ENCODE peak calls at places on chromosomes 16 and 17, in nine cellular contexts. One of them, this sample, is unnamed.

GRCh38 chr16:27238016-27238587 is 30.5 kb downstream of the NSMCE1 start:
- DNase-seq in gastrocnemius medialis: no peak
- DNase-seq in mesendoderm: no peak
- DNase-seq in breast epithelium: peak; percentile 47
- DNase-seq in adrenal gland: no peak
- DNase-seq in neuronal stem cell: no peak
- DNase-seq in CD8-positive, alpha-beta T cell: no peak
- DNase-seq in heart right ventricle: peak; percentile 38
- DNase-seq in lower lobe of right lung: peak; percentile 67
- DNase-seq in this sample: peak; percentile 71

GRCh38 chr17:40351185-40352043 is 13.1 kb downstream of the GJD3 start:
- DNase-seq in heart right ventricle: no peak
- DNase-seq in neuronal stem cell: no peak
- DNase-seq in lower lobe of right lung: no peak
- DNase-seq in breast epithelium: no peak
- DNase-seq in CD8-positive, alpha-beta T cell: no peak
- DNase-seq in mesendoderm: no peak
- DNase-seq in gastrocnemius medialis: no peak
- DNase-seq in adrenal gland: peak; percentile 29
- DNase-seq in this sample: no peak

GRCh38 chr16:72664480-72665408 is 383.2 kb downstream of the ZFHX3 start:
- DNase-seq in neuronal stem cell: peak; percentile 98
- DNase-seq in breast epithelium: peak; percentile 91
- DNase-seq in CD8-positive, alpha-beta T cell: peak; percentile 88
- DNase-seq in heart right ventricle: peak; percentile 98
- DNase-seq in lower lobe of right lung: peak; percentile 95
- DNase-seq in adrenal gland: peak; percentile 98
- DNase-seq in gastrocnemius medialis: peak; percentile 94
- DNase-seq in mesendoderm: peak; percentile 99
- DNase-seq in this sample: peak; percentile 99

GRCh38 chr17:53058031-53058430 is 764.7 kb upstream of the KIF2B start:
- DNase-seq in neuronal stem cell: no peak
- DNase-seq in heart right ventricle: no peak
- DNase-seq in lower lobe of right lung: no peak
- DNase-seq in breast epithelium: no peak
- DNase-seq in gastrocnemius medialis: no peak
- DNase-seq in adrenal gland: no peak
- DNase-seq in CD8-positive, alpha-beta T cell: no peak
- DNase-seq in mesendoderm: no peak
- DNase-seq in this sample: no peak

GRCh38 chr16:67661101-67661661 is 421 bp downstream of the PARD6A start:
- DNase-seq in breast epithelium: no peak
- DNase-seq in lower lobe of right lung: no peak
- DNase-seq in adrenal gland: no peak
- DNase-seq in neuronal stem cell: peak; percentile 69
- DNase-seq in gastrocnemius medialis: no peak
- DNase-seq in CD8-positive, alpha-beta T cell: no peak
- DNase-seq in heart right ventricle: no peak
- DNase-seq in mesendoderm: peak; percentile 91
- DNase-seq in this sample: no peak

GRCh38 chr16:15907863-15908478 is 19.6 kb upstream of the CEP20 start:
- DNase-seq in adrenal gland: no peak
- DNase-seq in neuronal stem cell: peak; percentile 26
- DNase-seq in mesendoderm: peak; percentile 88
- DNase-seq in heart right ventricle: no peak
- DNase-seq in breast epithelium: no peak
- DNase-seq in gastrocnemius medialis: peak; percentile 40
- DNase-seq in lower lobe of right lung: no peak
- DNase-seq in CD8-positive, alpha-beta T cell: no peak
- DNase-seq in this sample: peak; percentile 77

GRCh38 chr17:32269377-32269776 is 3.7 kb downstream of the RHBDL3 start:
- DNase-seq in gastrocnemius medialis: no peak
- DNase-seq in adrenal gland: no peak
- DNase-seq in mesendoderm: no peak
- DNase-seq in lower lobe of right lung: peak; percentile 6
- DNase-seq in breast epithelium: no peak
- DNase-seq in heart right ventricle: no peak
- DNase-seq in CD8-positive, alpha-beta T cell: no peak
- DNase-seq in neuronal stem cell: no peak
- DNase-seq in this sample: no peak

GRCh38 chr16:80347900-80348299 is 192.9 kb upstream of the DYNLRB2 start:
- DNase-seq in gastrocnemius medialis: no peak
- DNase-seq in neuronal stem cell: no peak
- DNase-seq in CD8-positive, alpha-beta T cell: no peak
- DNase-seq in breast epithelium: no peak
- DNase-seq in heart right ventricle: peak; percentile 32
- DNase-seq in mesendoderm: no peak
- DNase-seq in lower lobe of right lung: no peak
- DNase-seq in adrenal gland: peak; percentile 18
- DNase-seq in this sample: no peak

GRCh38 chr17:66406701-66407644 is 104.6 kb downstream of the PRKCA start:
- DNase-seq in heart right ventricle: no peak
- DNase-seq in mesendoderm: no peak
- DNase-seq in adrenal gland: no peak
- DNase-seq in lower lobe of right lung: no peak
- DNase-seq in breast epithelium: no peak
- DNase-seq in CD8-positive, alpha-beta T cell: no peak
- DNase-seq in gastrocnemius medialis: no peak
- DNase-seq in neuronal stem cell: no peak
- DNase-seq in this sample: no peak

GRCh38 chr17:68646626-68647526 is 45.7 kb upstream of the FAM20A start:
- DNase-seq in adrenal gland: no peak
- DNase-seq in gastrocnemius medialis: no peak
- DNase-seq in CD8-positive, alpha-beta T cell: no peak
- DNase-seq in lower lobe of right lung: no peak
- DNase-seq in mesendoderm: no peak
- DNase-seq in heart right ventricle: no peak
- DNase-seq in neuronal stem cell: no peak
- DNase-seq in breast epithelium: no peak
- DNase-seq in this sample: no peak

GRCh38 chr17:16938496-16939270 is 33.2 kb downstream of the TNFRSF13B start:
- DNase-seq in CD8-positive, alpha-beta T cell: no peak
- DNase-seq in heart right ventricle: no peak
- DNase-seq in neuronal stem cell: no peak
- DNase-seq in mesendoderm: peak; percentile 34
- DNase-seq in adrenal gland: no peak
- DNase-seq in lower lobe of right lung: no peak
- DNase-seq in gastrocnemius medialis: no peak
- DNase-seq in breast epithelium: peak; percentile 19
- DNase-seq in this sample: peak; percentile 37

DNA sequence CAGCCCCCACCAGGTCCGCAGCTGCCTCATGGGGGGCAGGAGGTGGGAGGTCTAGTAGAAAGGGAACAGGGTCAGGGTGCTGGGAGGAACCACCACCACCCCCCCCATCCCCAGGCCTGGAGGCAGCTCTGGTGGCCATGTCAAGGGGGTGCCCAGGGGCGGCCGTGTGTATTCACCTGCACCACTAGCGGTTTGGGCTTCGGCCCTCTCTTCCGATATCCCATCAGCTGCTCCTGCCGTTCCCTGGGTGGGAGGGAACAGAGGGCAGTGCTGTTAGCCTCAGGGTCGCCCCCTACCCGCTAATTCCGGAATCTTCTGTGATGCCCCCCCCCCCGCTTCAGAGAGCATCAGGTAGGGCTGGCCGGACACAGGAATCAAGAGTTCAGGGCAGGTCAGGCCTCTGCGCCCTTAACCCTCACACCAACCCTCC is 3.8 kb downstream of the CBX4 start:
- DNase-seq in heart right ventricle: no peak
- DNase-seq in adrenal gland: no peak
- DNase-seq in CD8-positive, alpha-beta T cell: no peak
- DNase-seq in neuronal stem cell: no peak
- DNase-seq in lower lobe of right lung: peak; percentile 44
- DNase-seq in mesendoderm: peak; percentile 77
- DNase-seq in breast epithelium: no peak
- DNase-seq in gastrocnemius medialis: no peak
- DNase-seq in this sample: no peak
- H3K4me3 ChIP-seq in heart right ventricle: no peak overlapping the region
- H3K4me3 ChIP-seq in adrenal gland: no peak overlapping the region
- H3K4me3 ChIP-seq in CD8-positive, alpha-beta T cell: no peak overlapping the region
- H3K4me3 ChIP-seq in neuronal stem cell: no peak overlapping the region
- H3K4me3 ChIP-seq in lower lobe of right lung: no peak overlapping the region
- H3K4me3 ChIP-seq in mesendoderm: no peak overlapping the region
- H3K4me3 ChIP-seq in breast epithelium: no peak overlapping the region
- H3K4me3 ChIP-seq in gastrocnemius medialis: no peak overlapping the region
- H3K4me3 ChIP-seq in this sample: no peak overlapping the region

GRCh38 chr17:2797632-2798031 is 1.4 kb downstream of the RAP1GAP2 start:
- DNase-seq in CD8-positive, alpha-beta T cell: no peak
- DNase-seq in gastrocnemius medialis: no peak
- DNase-seq in lower lobe of right lung: no peak
- DNase-seq in neuronal stem cell: no peak
- DNase-seq in breast epithelium: no peak
- DNase-seq in adrenal gland: no peak
- DNase-seq in heart right ventricle: no peak
- DNase-seq in mesendoderm: no peak
- DNase-seq in this sample: peak; percentile 70

GRCh38 chr17:2797226-2797625 is 988 bp downstream of the RAP1GAP2 start:
- DNase-seq in neuronal stem cell: no peak
- DNase-seq in adrenal gland: no peak
- DNase-seq in gastrocnemius medialis: no peak
- DNase-seq in breast epithelium: no peak
- DNase-seq in heart right ventricle: no peak
- DNase-seq in CD8-positive, alpha-beta T cell: no peak
- DNase-seq in mesendoderm: no peak
- DNase-seq in lower lobe of right lung: no peak
- DNase-seq in this sample: no peak

GRCh38 chr17:2794116-2794803 is 2.0 kb upstream of the RAP1GAP2 start:
- DNase-seq in heart right ventricle: no peak
- DNase-seq in gastrocnemius medialis: no peak
- DNase-seq in adrenal gland: no peak
- DNase-seq in CD8-positive, alpha-beta T cell: no peak
- DNase-seq in mesendoderm: no peak
- DNase-seq in lower lobe of right lung: no peak
- DNase-seq in breast epithelium: no peak
- DNase-seq in neuronal stem cell: no peak
- DNase-seq in this sample: no peak

GRCh38 chr17:2796164-2797140 is at the start of gene RAP1GAP2:
- DNase-seq in adrenal gland: no peak
- DNase-seq in mesendoderm: no peak
- DNase-seq in breast epithelium: no peak
- DNase-seq in lower lobe of right lung: peak; percentile 93
- DNase-seq in gastrocnemius medialis: peak; percentile 50
- DNase-seq in CD8-positive, alpha-beta T cell: peak; percentile 59
- DNase-seq in neuronal stem cell: no peak
- DNase-seq in heart right ventricle: peak; percentile 37
- DNase-seq in this sample: peak; percentile 78

DNA sequence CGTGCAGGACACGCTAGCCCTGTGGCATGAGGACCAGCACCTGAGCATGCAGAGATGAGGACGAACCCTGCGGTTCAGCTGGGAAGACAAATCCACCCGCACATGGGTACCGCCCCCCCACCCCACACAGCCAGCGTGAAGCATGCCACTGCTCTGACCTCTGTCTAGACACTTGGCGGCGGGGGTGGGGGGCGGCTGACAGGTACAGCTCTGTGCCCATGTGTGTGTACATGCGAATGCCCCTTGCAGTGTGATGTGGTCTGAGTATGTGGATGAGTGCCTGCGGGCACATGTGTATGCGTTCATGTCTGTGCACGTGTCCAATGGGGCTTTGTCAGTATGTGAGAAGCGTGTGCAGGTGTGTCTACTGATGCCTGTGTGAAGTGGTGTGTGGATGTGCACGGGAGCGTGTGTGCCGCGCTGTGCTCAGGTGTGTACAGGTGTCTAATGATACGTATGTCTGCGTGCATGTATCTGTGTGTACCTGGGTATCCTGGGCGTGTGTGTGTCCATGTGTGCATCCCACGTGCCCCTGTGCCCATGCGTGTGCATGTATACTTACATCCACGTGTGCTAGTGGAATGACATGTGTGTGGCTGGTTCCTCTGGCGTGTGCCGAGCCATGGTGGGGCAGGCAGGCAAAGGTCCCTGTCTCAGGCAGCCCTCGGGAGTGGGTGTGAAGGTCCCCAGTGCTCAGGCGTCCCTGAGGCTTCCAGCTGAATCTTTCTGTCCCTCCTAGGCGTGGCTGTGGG is 650 bp upstream of the RAP1GAP2 start:
- DNase-seq in adrenal gland: no peak
- DNase-seq in mesendoderm: no peak
- DNase-seq in lower lobe of right lung: no peak
- DNase-seq in neuronal stem cell: no peak
- DNase-seq in gastrocnemius medialis: no peak
- DNase-seq in heart right ventricle: no peak
- DNase-seq in breast epithelium: no peak
- DNase-seq in CD8-positive, alpha-beta T cell: no peak
- DNase-seq in this sample: no peak
- H3K4me1 ChIP-seq in adrenal gland: peaks cover 8% of the 10 kb centered on the region
- H3K4me1 ChIP-seq in mesendoderm: no peaks in the 10 kb centered on the region
- H3K4me1 ChIP-seq in lower lobe of right lung: peaks cover 23% of the 10 kb centered on the region
- H3K4me1 ChIP-seq in neuronal stem cell: peaks cover 11% of the 10 kb centered on the region
- H3K4me1 ChIP-seq in gastrocnemius medialis: no peaks in the 10 kb centered on the region
- H3K4me1 ChIP-seq in heart right ventricle: no peaks in the 10 kb centered on the region
- H3K4me1 ChIP-seq in breast epithelium: no peaks in the 10 kb centered on the region
- H3K4me1 ChIP-seq in CD8-positive, alpha-beta T cell: peaks cover 80% of the 10 kb centered on the region
- H3K4me1 ChIP-seq in this sample: peaks cover 32% of the 10 kb centered on the region

DNA sequence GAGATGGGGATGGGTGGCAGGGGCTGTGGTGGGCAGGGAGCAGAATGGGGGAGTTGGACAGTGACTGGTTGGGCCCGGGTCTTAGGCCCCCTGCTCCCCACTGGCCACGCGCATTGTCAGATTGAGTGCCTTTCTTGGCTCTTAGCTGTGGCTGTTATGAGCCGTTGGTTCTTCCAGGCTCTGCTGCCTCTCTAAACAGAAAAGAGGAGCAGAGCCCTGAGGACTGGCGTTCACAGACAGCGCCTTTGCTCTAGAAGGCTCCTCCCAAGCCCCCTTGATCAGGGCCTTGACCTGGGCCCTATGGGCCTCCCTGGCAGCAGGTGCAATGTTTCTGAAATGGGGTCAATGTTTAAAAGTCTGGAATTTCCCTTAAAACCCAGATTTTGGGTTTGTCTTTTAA is 14.8 kb upstream of the NUDT16L1 start:
- DNase-seq in adrenal gland: no peak
- DNase-seq in neuronal stem cell: no peak
- DNase-seq in breast epithelium: no peak
- DNase-seq in heart right ventricle: no peak
- DNase-seq in gastrocnemius medialis: no peak
- DNase-seq in mesendoderm: no peak
- DNase-seq in lower lobe of right lung: no peak
- DNase-seq in CD8-positive, alpha-beta T cell: no peak
- DNase-seq in this sample: no peak
- H3K27ac ChIP-seq in adrenal gland: peak overlapping the region; percentile 17
- H3K27ac ChIP-seq in neuronal stem cell: no peak overlapping the region
- H3K27ac ChIP-seq in breast epithelium: peak overlapping the region; percentile 82
- H3K27ac ChIP-seq in heart right ventricle: peak overlapping the region; percentile 67
- H3K27ac ChIP-seq in gastrocnemius medialis: peak overlapping the region; percentile 79
- H3K27ac ChIP-seq in mesendoderm: no peak overlapping the region
- H3K27ac ChIP-seq in lower lobe of right lung: peak overlapping the region; percentile 86
- H3K27ac ChIP-seq in CD8-positive, alpha-beta T cell: no peak overlapping the region
- H3K27ac ChIP-seq in this sample: peak overlapping the region; percentile 99

DNA sequence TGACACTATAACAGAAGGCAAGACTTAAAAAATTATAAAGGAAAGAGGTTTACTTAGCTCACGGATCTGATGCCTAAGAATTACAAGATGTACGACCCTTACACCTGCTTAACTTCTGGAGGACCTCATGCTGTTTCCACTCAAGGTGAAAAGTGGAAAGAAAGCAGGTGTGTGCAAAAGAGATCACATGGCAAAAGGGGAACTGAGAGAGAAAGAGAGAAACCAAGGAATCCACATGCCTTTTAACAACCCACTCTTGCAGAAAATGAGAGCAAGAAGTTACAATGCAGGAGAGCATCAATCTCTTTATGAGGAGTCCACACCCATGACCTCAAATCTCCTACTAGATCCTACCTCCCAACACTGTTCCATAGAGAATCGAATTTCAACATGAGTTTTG is 2382.2 kb downstream of the TP53TG3F start:
- DNase-seq in CD8-positive, alpha-beta T cell: no peak
- DNase-seq in breast epithelium: no peak
- DNase-seq in neuronal stem cell: no peak
- DNase-seq in adrenal gland: no peak
- DNase-seq in mesendoderm: no peak
- DNase-seq in heart right ventricle: no peak
- DNase-seq in gastrocnemius medialis: no peak
- DNase-seq in lower lobe of right lung: no peak
- DNase-seq in this sample: no peak
- H3K4me3 ChIP-seq in CD8-positive, alpha-beta T cell: no peak overlapping the region
- H3K4me3 ChIP-seq in breast epithelium: no peak overlapping the region
- H3K4me3 ChIP-seq in neuronal stem cell: no peak overlapping the region
- H3K4me3 ChIP-seq in adrenal gland: no peak overlapping the region
- H3K4me3 ChIP-seq in mesendoderm: no peak overlapping the region
- H3K4me3 ChIP-seq in heart right ventricle: no peak overlapping the region
- H3K4me3 ChIP-seq in gastrocnemius medialis: no peak overlapping the region
- H3K4me3 ChIP-seq in lower lobe of right lung: no peak overlapping the region
- H3K4me3 ChIP-seq in this sample: no peak overlapping the region

This sample was measured in Peyer's patch.